ENCODE peak calls at places on chromosomes 13 and 19, in four cellular contexts. X is tibial nerve, Y is body of pancreas, U is GM12891. J is an unnamed sample.
A peak's percentile ranks its signal among the peaks of the same experiment; 100 is the strongest.

GRCh38 chr13:111202149-111202548 is 87.0 kb downstream of the ARHGEF7 start:
- DNase-seq in X (no peak), Y (no peak), U (no peak), J (no peak)

GRCh38 chr13:21034602-21035190 is 26.7 kb downstream of the LATS2 start:
- DNase-seq in X (no peak), Y (no peak), U (no peak), J (no peak)

GRCh38 chr13:87169337-87169736 is 501.8 kb upstream of the SLITRK5 start:
- DNase-seq in X (no peak), Y (no peak), U (no peak), J (no peak)

GRCh38 chr13:24254151-24254810 is 55.1 kb upstream of the C1QTNF9 start:
- DNase-seq in X (no peak), Y (no peak), U (no peak), J (no peak)

GRCh38 chr13:97028441-97029299 is 34.4 kb upstream of the OXGR1 start:
- DNase-seq in X (peak; percentile 84), Y (peak; percentile 71), U (peak; percentile 34), J (peak; percentile 21)

GRCh38 chr13:42094641-42095040 is 46.2 kb downstream of the DGKH start:
- DNase-seq in X (no peak), Y (no peak), U (no peak), J (no peak)

GRCh38 chr19:8213827-8214672 is 4.9 kb downstream of the CERS4 start:
- DNase-seq in X (no peak), Y (no peak), U (no peak), J (no peak)

GRCh38 chr19:50718255-50719118 is 1.1 kb downstream of the SHANK1 start:
- DNase-seq in X (no peak), Y (no peak), U (no peak), J (no peak)

GRCh38 chr19:39411832-39412099 is 703 bp upstream of the PLEKHG2 start:
- DNase-seq in X (peak; percentile 99), Y (peak; percentile 95), U (no peak), J (peak; percentile 96)

GRCh38 chr13:106683179-106683578 is 115.2 kb upstream of the ARGLU1 start:
- DNase-seq in X (no peak), Y (no peak), U (no peak), J (no peak)

GRCh38 chr19:55669418-55670279 is 5.4 kb upstream of the EPN1 start:
- DNase-seq in X (no peak), Y (no peak), U (no peak), J (no peak)
- TF ChIP-seq POLR2A in X (no peak), Y (no peak), U (no peak), J (no peak)

DNA sequence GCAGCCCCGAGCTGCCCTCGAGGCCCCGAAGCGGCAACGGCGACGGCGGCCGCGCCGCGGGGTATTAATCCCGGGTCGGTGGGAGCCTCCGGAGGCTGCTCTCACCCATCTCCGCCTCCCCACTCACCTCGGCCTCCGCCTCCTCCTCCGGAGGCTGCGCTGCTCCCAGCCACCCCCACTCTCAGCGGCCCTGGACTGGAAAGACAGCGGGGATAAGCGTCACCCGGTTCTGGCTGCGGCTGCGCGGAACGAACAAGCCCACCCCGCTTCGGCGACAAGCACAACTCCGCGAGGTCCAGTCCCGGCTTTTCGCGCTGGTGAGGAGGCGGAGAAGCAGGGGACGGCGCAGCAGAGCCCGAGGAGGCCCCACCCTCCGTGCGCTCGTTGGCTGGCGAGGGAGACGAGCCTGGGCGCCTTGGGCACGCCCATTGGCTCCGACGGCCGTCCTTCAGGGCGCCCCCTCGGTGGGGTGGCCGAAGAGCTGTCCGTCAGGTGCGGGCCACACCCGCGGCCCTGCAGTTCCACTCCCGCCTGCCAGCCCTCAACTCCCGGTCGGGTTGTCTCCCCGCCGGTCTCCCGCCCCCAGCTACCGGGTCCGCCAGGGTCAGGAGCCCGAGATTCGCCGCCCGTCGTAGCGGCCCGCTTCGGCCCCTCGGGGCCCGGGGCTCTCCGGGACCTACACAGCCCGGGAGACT is at the start of gene ZMYM5:
- DNase-seq in X (peak; percentile 93), Y (peak; percentile 98), U (peak; percentile 92), J (peak; percentile 99)
- TF ChIP-seq POLR2A in X (peak; percentile 81), Y (peak; percentile 97), U (peak; percentile 62), J (peak; percentile 97)

DNA sequence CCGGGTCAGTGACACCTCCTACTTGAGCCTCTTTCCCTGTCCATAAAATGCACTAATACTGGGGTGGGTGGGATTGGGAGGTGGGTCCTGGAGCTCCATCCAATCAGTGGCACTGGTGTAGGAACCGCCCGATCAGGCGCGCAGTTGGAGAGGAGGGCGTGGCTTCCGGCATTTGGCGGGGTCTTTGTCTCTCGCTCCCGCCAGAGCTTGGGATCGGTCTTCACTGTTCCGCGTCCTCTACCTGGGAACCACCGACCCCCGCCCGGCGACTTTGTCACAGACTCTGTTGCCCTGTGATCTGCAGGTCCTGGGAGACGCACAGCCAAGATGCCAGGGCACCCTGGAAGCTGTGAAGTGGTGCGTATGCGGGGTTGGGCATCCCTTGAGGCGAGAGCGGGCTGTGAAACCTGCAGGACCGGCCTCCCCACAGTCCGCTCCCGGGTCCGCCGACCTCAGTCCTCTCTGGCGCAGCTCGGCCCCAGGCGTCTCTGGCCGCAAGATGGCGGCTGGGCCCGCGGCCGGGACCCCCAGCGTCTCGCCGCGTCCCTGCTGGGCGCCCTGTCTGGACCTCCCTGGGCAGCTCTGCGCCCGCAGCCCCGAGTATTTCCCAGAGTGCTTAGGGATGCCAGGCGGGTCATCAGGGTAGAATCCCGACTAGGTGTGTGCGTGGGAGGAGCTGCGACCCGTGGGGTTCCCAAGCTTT is 41.6 kb upstream of the ZNF730 start:
- DNase-seq in X (no peak), Y (peak; percentile 39), U (peak; percentile 55), J (peak; percentile 50)
- TF ChIP-seq POLR2A in X (no peak), Y (no peak), U (peak; percentile 36), J (peak; percentile 19)

GRCh38 chr19:58499021-58499927 is 12.5 kb downstream of the SLC27A5 start:
- DNase-seq in X (peak; percentile 99), Y (peak; percentile 100), U (peak; percentile 96), J (peak; percentile 100)
- TF ChIP-seq POLR2A in X (no peak), Y (peak; percentile 60), U (no peak), J (peak; percentile 65)

DNA sequence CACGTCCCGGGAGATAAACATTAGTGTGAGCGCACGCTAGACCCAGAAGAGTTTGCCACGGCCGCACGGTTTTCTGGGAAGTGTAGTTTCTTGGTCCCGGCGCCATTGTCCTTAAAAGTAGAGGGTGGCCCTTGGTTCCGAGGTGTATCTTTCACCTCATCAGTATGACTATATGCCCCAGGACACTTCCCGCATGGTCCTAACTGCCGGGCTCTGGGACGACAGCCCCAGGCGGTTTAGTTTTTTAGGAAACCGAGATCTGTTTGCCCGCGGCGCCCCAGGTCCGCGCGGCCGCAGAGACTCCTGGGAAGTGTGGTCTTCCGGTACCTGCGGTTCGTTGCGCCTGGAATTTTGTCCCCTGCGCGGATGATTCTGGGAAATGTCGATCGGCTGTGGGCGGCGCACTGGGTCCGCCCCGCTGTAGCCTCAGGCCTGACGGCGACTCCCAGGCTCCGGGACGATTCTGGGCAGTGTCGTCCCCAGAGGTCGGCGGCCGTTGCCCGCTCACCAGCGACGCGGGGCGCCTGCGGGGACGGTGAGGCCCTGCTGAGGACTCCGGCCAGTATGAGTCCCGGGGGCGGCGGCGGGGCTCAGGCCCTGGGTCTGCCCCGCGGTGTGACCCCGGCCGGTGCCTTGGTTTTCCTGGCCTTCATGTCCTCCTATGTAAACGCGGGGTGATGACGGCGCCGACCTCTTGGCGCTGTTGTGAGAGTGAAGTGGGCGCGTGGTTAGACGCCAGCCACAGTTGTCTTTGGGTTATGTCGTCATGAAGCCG is at the start of gene ZNF181:
- DNase-seq in X (peak; percentile 87), Y (peak; percentile 91), U (peak; percentile 66), J (peak; percentile 94)
- TF ChIP-seq POLR2A in X (no peak), Y (peak; percentile 87), U (no peak), J (peak; percentile 77)

GRCh38 chr19:37594064-37594981 is at the start of the genes ZNF540 and ZNF571:
- DNase-seq in X (peak; percentile 93), Y (peak; percentile 96), U (peak; percentile 64), J (peak; percentile 92)
- TF ChIP-seq POLR2A in X (peak; percentile 61), Y (peak; percentile 84), U (peak; percentile 63), J (peak; percentile 45)

DNA sequence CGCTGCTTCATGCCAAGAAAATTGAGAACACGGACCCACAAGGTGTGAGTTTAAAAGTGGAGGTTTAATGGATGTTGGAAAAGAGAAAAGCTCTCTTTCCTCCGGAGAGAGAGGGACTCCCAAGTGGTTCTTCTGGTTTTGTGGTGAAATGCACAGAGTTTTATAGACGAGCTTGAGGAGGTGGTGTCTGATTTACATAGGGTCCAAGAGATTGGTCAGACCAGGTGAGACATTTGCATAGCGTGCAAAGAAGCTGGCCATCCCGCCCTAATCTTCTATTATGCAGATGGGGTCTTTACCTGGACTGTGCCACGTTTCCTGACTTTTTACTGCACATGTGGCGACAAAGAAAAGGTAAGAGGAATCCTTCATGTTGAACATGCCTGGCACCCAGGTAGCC is 236.4 kb upstream of the PCDH9 start:
- DNase-seq in X (no peak), Y (no peak), U (no peak), J (no peak)
- TF ChIP-seq POLR2A in X (no peak), Y (no peak), U (no peak), J (no peak)

GRCh38 chr13:67228031-67228430 is 2.1 kb downstream of the PCDH9 start:
- DNase-seq in X (no peak), Y (no peak), U (no peak), J (no peak)
- TF ChIP-seq POLR2A in X (no peak), Y (no peak), U (no peak), J (no peak)

DNA sequence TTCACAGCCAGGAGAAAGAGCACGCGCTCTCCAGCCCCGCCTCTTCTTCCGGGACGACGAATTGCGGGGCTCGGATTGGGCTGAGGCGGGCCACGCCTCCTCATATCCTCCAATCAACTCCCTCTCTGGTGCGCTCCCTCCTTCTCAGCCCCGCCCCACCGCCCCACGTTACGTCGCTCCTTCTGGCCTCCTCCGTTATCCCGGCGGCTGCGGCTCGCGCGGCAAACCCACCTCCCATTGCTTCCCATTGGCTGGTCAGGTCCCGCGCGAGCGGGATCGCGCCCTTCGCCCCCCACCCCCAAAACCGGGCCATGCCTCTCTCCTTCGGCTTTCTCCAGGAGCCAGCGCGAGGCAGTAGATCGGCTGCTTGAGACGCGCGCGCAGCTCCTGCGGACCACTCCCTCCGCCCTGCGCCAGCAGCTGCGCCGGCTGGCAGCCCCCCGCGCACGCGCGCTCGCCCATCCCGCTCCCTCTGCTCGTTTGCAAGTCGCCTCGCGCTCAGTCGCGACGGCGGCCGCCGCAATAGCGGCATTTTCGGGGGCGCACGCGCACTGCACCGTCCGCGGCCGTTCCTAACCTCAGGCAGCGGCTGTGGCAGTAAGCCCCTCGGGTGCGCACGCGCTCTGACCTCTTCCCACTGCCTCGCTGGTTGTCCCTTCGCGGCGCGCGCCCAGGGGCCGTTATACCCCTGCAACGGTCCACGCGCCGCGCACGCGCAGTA is 512 bp upstream of the ARHGAP35 start:
- DNase-seq in X (peak; percentile 97), Y (peak; percentile 98), U (peak; percentile 81), J (peak; percentile 99)
- TF ChIP-seq POLR2A in X (peak; percentile 61), Y (peak; percentile 84), U (peak; percentile 86), J (peak; percentile 92)

DNA sequence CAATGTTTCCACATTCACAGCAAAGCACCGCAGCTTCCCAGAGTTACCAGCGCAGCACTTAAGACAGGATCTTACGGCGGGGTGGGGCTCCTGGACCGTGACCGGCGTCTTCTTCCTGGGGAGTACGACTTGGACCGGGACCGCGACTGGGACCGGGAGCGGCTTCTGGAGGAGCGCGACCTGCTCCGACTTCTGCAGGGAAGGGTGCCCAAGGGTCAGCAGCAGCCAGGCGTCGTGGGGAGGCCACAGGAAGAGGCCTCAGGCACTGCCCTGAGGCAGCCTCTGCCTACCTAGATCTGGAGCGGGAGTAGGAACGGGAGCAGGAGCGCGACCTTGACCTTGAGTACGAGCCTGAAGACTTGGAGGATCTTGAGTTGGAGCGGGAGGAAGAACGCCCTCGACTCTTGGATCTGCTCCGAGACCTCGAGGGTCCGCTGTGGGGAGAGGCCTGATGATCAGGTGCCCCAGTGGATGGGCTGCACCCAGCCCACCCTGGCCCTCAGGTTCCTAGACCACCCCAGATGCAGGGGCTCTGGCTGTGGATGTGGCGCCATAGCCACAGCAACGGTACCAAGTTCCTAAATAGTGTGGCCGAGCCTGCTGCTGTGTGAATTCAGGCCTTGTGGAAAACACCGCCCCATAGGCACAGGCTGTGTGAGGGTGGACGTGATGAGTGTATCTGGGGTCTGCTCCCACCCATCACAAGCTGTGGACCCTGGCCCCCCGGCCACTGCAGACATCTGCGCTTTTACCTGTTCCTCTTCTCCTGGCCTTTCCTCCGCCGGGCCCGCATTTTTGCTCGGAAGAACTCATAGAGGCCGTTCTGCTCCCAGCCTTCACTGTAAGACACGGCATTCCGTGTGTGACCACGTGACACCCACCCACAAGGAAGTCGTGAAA is 21.9 kb downstream of the CHERP start:
- DNase-seq in X (no peak), Y (no peak), U (no peak), J (no peak)
- TF ChIP-seq POLR2A in X (no peak), Y (no peak), U (peak; percentile 39), J (no peak)